ENCODE peak calls at places on chromosomes 3 and 15, in nine cellular contexts. One of them, this sample, is unnamed.

GRCh38 chr3:64427671-64428070 is 202.4 kb upstream of the PRICKLE2 start:
- DNase-seq in stimulated activated CD4-positive, alpha-beta T cell treated with anti-CD3 and anti-CD28 coated beads, Interleukin-12 subunit alpha, Interleukin-12 subunit beta, amount 100 ng/mL, for 4 hours: no peak
- DNase-seq in cardiac septum: no peak
- DNase-seq in NCI-H1092: no peak
- DNase-seq in nephron progenitor cell: no peak
- DNase-seq in stimulated activated CD8-positive, alpha-beta memory T cell treated with anti-CD3 and anti-CD28 coated beads, Interleukin-7, amount 100 ng/mL, for 1 hour: no peak
- DNase-seq in H7: no peak
- DNase-seq in activated CD4-positive, alpha-beta T cell treated with anti-CD3 and anti-CD28 coated beads, Interleukin-2, amount 50 U/mL, for 1 hour: no peak
- DNase-seq in right atrium auricular region: no peak
- DNase-seq in this sample: no peak

GRCh38 chr3:189316296-189317019 is 144.7 kb downstream of the TPRG1 start:
- DNase-seq in H7: no peak
- DNase-seq in nephron progenitor cell: no peak
- DNase-seq in stimulated activated CD4-positive, alpha-beta T cell treated with anti-CD3 and anti-CD28 coated beads, Interleukin-12 subunit alpha, Interleukin-12 subunit beta, amount 100 ng/mL, for 4 hours: no peak
- DNase-seq in stimulated activated CD8-positive, alpha-beta memory T cell treated with anti-CD3 and anti-CD28 coated beads, Interleukin-7, amount 100 ng/mL, for 1 hour: no peak
- DNase-seq in cardiac septum: no peak
- DNase-seq in right atrium auricular region: no peak
- DNase-seq in NCI-H1092: peak; percentile 46
- DNase-seq in activated CD4-positive, alpha-beta T cell treated with anti-CD3 and anti-CD28 coated beads, Interleukin-2, amount 50 U/mL, for 1 hour: no peak
- DNase-seq in this sample: no peak

GRCh38 chr3:36874351-36874874 is 70.4 kb downstream of the TRANK1 start:
- DNase-seq in stimulated activated CD8-positive, alpha-beta memory T cell treated with anti-CD3 and anti-CD28 coated beads, Interleukin-7, amount 100 ng/mL, for 1 hour: no peak
- DNase-seq in NCI-H1092: no peak
- DNase-seq in nephron progenitor cell: no peak
- DNase-seq in stimulated activated CD4-positive, alpha-beta T cell treated with anti-CD3 and anti-CD28 coated beads, Interleukin-12 subunit alpha, Interleukin-12 subunit beta, amount 100 ng/mL, for 4 hours: no peak
- DNase-seq in cardiac septum: no peak
- DNase-seq in H7: no peak
- DNase-seq in right atrium auricular region: no peak
- DNase-seq in activated CD4-positive, alpha-beta T cell treated with anti-CD3 and anti-CD28 coated beads, Interleukin-2, amount 50 U/mL, for 1 hour: no peak
- DNase-seq in this sample: no peak

GRCh38 chr15:57384024-57384423 is 7.7 kb downstream of the CGNL1 start:
- DNase-seq in H7: no peak
- DNase-seq in activated CD4-positive, alpha-beta T cell treated with anti-CD3 and anti-CD28 coated beads, Interleukin-2, amount 50 U/mL, for 1 hour: no peak
- DNase-seq in right atrium auricular region: no peak
- DNase-seq in nephron progenitor cell: no peak
- DNase-seq in stimulated activated CD8-positive, alpha-beta memory T cell treated with anti-CD3 and anti-CD28 coated beads, Interleukin-7, amount 100 ng/mL, for 1 hour: no peak
- DNase-seq in NCI-H1092: no peak
- DNase-seq in stimulated activated CD4-positive, alpha-beta T cell treated with anti-CD3 and anti-CD28 coated beads, Interleukin-12 subunit alpha, Interleukin-12 subunit beta, amount 100 ng/mL, for 4 hours: no peak
- DNase-seq in cardiac septum: no peak
- DNase-seq in this sample: no peak

GRCh38 chr3:107361633-107362032 is 15.6 kb upstream of the CCDC54 start:
- DNase-seq in stimulated activated CD4-positive, alpha-beta T cell treated with anti-CD3 and anti-CD28 coated beads, Interleukin-12 subunit alpha, Interleukin-12 subunit beta, amount 100 ng/mL, for 4 hours: no peak
- DNase-seq in activated CD4-positive, alpha-beta T cell treated with anti-CD3 and anti-CD28 coated beads, Interleukin-2, amount 50 U/mL, for 1 hour: no peak
- DNase-seq in cardiac septum: no peak
- DNase-seq in NCI-H1092: no peak
- DNase-seq in right atrium auricular region: no peak
- DNase-seq in stimulated activated CD8-positive, alpha-beta memory T cell treated with anti-CD3 and anti-CD28 coated beads, Interleukin-7, amount 100 ng/mL, for 1 hour: no peak
- DNase-seq in H7: no peak
- DNase-seq in nephron progenitor cell: no peak
- DNase-seq in this sample: no peak

GRCh38 chr3:127262533-127262932 is 25.3 kb downstream of the PRR20G start:
- DNase-seq in NCI-H1092: no peak
- DNase-seq in H7: no peak
- DNase-seq in nephron progenitor cell: no peak
- DNase-seq in stimulated activated CD8-positive, alpha-beta memory T cell treated with anti-CD3 and anti-CD28 coated beads, Interleukin-7, amount 100 ng/mL, for 1 hour: no peak
- DNase-seq in cardiac septum: no peak
- DNase-seq in activated CD4-positive, alpha-beta T cell treated with anti-CD3 and anti-CD28 coated beads, Interleukin-2, amount 50 U/mL, for 1 hour: no peak
- DNase-seq in right atrium auricular region: no peak
- DNase-seq in stimulated activated CD4-positive, alpha-beta T cell treated with anti-CD3 and anti-CD28 coated beads, Interleukin-12 subunit alpha, Interleukin-12 subunit beta, amount 100 ng/mL, for 4 hours: no peak
- DNase-seq in this sample: no peak

GRCh38 chr15:67048281-67049279 is 16.8 kb upstream of the SMAD3 start:
- DNase-seq in cardiac septum: peak; percentile 36
- DNase-seq in H7: no peak
- DNase-seq in stimulated activated CD8-positive, alpha-beta memory T cell treated with anti-CD3 and anti-CD28 coated beads, Interleukin-7, amount 100 ng/mL, for 1 hour: no peak
- DNase-seq in nephron progenitor cell: no peak
- DNase-seq in NCI-H1092: no peak
- DNase-seq in right atrium auricular region: no peak
- DNase-seq in activated CD4-positive, alpha-beta T cell treated with anti-CD3 and anti-CD28 coated beads, Interleukin-2, amount 50 U/mL, for 1 hour: no peak
- DNase-seq in stimulated activated CD4-positive, alpha-beta T cell treated with anti-CD3 and anti-CD28 coated beads, Interleukin-12 subunit alpha, Interleukin-12 subunit beta, amount 100 ng/mL, for 4 hours: no peak
- DNase-seq in this sample: no peak

GRCh38 chr3:140537075-140537474 is 140.8 kb upstream of the TRIM42 start:
- DNase-seq in right atrium auricular region: no peak
- DNase-seq in NCI-H1092: peak; percentile 53
- DNase-seq in H7: peak; percentile 1
- DNase-seq in cardiac septum: no peak
- DNase-seq in nephron progenitor cell: no peak
- DNase-seq in stimulated activated CD8-positive, alpha-beta memory T cell treated with anti-CD3 and anti-CD28 coated beads, Interleukin-7, amount 100 ng/mL, for 1 hour: no peak
- DNase-seq in activated CD4-positive, alpha-beta T cell treated with anti-CD3 and anti-CD28 coated beads, Interleukin-2, amount 50 U/mL, for 1 hour: no peak
- DNase-seq in stimulated activated CD4-positive, alpha-beta T cell treated with anti-CD3 and anti-CD28 coated beads, Interleukin-12 subunit alpha, Interleukin-12 subunit beta, amount 100 ng/mL, for 4 hours: no peak
- DNase-seq in this sample: no peak

GRCh38 chr15:27821273-27821672 is 277.8 kb downstream of the OCA2 start:
- DNase-seq in cardiac septum: no peak
- DNase-seq in stimulated activated CD8-positive, alpha-beta memory T cell treated with anti-CD3 and anti-CD28 coated beads, Interleukin-7, amount 100 ng/mL, for 1 hour: no peak
- DNase-seq in H7: no peak
- DNase-seq in NCI-H1092: no peak
- DNase-seq in activated CD4-positive, alpha-beta T cell treated with anti-CD3 and anti-CD28 coated beads, Interleukin-2, amount 50 U/mL, for 1 hour: no peak
- DNase-seq in right atrium auricular region: no peak
- DNase-seq in nephron progenitor cell: no peak
- DNase-seq in stimulated activated CD4-positive, alpha-beta T cell treated with anti-CD3 and anti-CD28 coated beads, Interleukin-12 subunit alpha, Interleukin-12 subunit beta, amount 100 ng/mL, for 4 hours: no peak
- DNase-seq in this sample: no peak

GRCh38 chr3:195834675-195835583 is 23.2 kb upstream of the MUC4 start:
- DNase-seq in stimulated activated CD8-positive, alpha-beta memory T cell treated with anti-CD3 and anti-CD28 coated beads, Interleukin-7, amount 100 ng/mL, for 1 hour: no peak
- DNase-seq in NCI-H1092: no peak
- DNase-seq in right atrium auricular region: no peak
- DNase-seq in cardiac septum: no peak
- DNase-seq in nephron progenitor cell: no peak
- DNase-seq in stimulated activated CD4-positive, alpha-beta T cell treated with anti-CD3 and anti-CD28 coated beads, Interleukin-12 subunit alpha, Interleukin-12 subunit beta, amount 100 ng/mL, for 4 hours: no peak
- DNase-seq in activated CD4-positive, alpha-beta T cell treated with anti-CD3 and anti-CD28 coated beads, Interleukin-2, amount 50 U/mL, for 1 hour: no peak
- DNase-seq in H7: no peak
- DNase-seq in this sample: no peak

GRCh38 chr3:23807161-23808015 is 1.6 kb downstream of the UBE2E1 start:
- DNase-seq in right atrium auricular region: no peak
- DNase-seq in nephron progenitor cell: no peak
- DNase-seq in stimulated activated CD4-positive, alpha-beta T cell treated with anti-CD3 and anti-CD28 coated beads, Interleukin-12 subunit alpha, Interleukin-12 subunit beta, amount 100 ng/mL, for 4 hours: no peak
- DNase-seq in activated CD4-positive, alpha-beta T cell treated with anti-CD3 and anti-CD28 coated beads, Interleukin-2, amount 50 U/mL, for 1 hour: peak; percentile 4
- DNase-seq in H7: no peak
- DNase-seq in stimulated activated CD8-positive, alpha-beta memory T cell treated with anti-CD3 and anti-CD28 coated beads, Interleukin-7, amount 100 ng/mL, for 1 hour: no peak
- DNase-seq in cardiac septum: no peak
- DNase-seq in NCI-H1092: no peak
- DNase-seq in this sample: no peak

GRCh38 chr3:122523317-122523716 is 8.6 kb upstream of the KPNA1 start:
- DNase-seq in NCI-H1092: no peak
- DNase-seq in stimulated activated CD8-positive, alpha-beta memory T cell treated with anti-CD3 and anti-CD28 coated beads, Interleukin-7, amount 100 ng/mL, for 1 hour: no peak
- DNase-seq in activated CD4-positive, alpha-beta T cell treated with anti-CD3 and anti-CD28 coated beads, Interleukin-2, amount 50 U/mL, for 1 hour: no peak
- DNase-seq in cardiac septum: no peak
- DNase-seq in stimulated activated CD4-positive, alpha-beta T cell treated with anti-CD3 and anti-CD28 coated beads, Interleukin-12 subunit alpha, Interleukin-12 subunit beta, amount 100 ng/mL, for 4 hours: no peak
- DNase-seq in H7: no peak
- DNase-seq in nephron progenitor cell: no peak
- DNase-seq in right atrium auricular region: no peak
- DNase-seq in this sample: no peak

GRCh38 chr15:55937040-55937439 is 56.4 kb downstream of the NEDD4 start:
- DNase-seq in nephron progenitor cell: no peak
- DNase-seq in stimulated activated CD8-positive, alpha-beta memory T cell treated with anti-CD3 and anti-CD28 coated beads, Interleukin-7, amount 100 ng/mL, for 1 hour: no peak
- DNase-seq in activated CD4-positive, alpha-beta T cell treated with anti-CD3 and anti-CD28 coated beads, Interleukin-2, amount 50 U/mL, for 1 hour: no peak
- DNase-seq in cardiac septum: no peak
- DNase-seq in H7: no peak
- DNase-seq in right atrium auricular region: no peak
- DNase-seq in NCI-H1092: no peak
- DNase-seq in stimulated activated CD4-positive, alpha-beta T cell treated with anti-CD3 and anti-CD28 coated beads, Interleukin-12 subunit alpha, Interleukin-12 subunit beta, amount 100 ng/mL, for 4 hours: no peak
- DNase-seq in this sample: no peak

GRCh38 chr3:171323934-171324535 is 136.2 kb downstream of the TNIK start:
- DNase-seq in stimulated activated CD4-positive, alpha-beta T cell treated with anti-CD3 and anti-CD28 coated beads, Interleukin-12 subunit alpha, Interleukin-12 subunit beta, amount 100 ng/mL, for 4 hours: no peak
- DNase-seq in H7: no peak
- DNase-seq in right atrium auricular region: no peak
- DNase-seq in stimulated activated CD8-positive, alpha-beta memory T cell treated with anti-CD3 and anti-CD28 coated beads, Interleukin-7, amount 100 ng/mL, for 1 hour: no peak
- DNase-seq in cardiac septum: no peak
- DNase-seq in activated CD4-positive, alpha-beta T cell treated with anti-CD3 and anti-CD28 coated beads, Interleukin-2, amount 50 U/mL, for 1 hour: no peak
- DNase-seq in NCI-H1092: no peak
- DNase-seq in nephron progenitor cell: no peak
- DNase-seq in this sample: no peak

GRCh38 chr15:35746121-35746520 is 200.2 kb upstream of the DPH6 start:
- DNase-seq in activated CD4-positive, alpha-beta T cell treated with anti-CD3 and anti-CD28 coated beads, Interleukin-2, amount 50 U/mL, for 1 hour: no peak
- DNase-seq in nephron progenitor cell: no peak
- DNase-seq in cardiac septum: no peak
- DNase-seq in NCI-H1092: no peak
- DNase-seq in right atrium auricular region: no peak
- DNase-seq in stimulated activated CD4-positive, alpha-beta T cell treated with anti-CD3 and anti-CD28 coated beads, Interleukin-12 subunit alpha, Interleukin-12 subunit beta, amount 100 ng/mL, for 4 hours: no peak
- DNase-seq in stimulated activated CD8-positive, alpha-beta memory T cell treated with anti-CD3 and anti-CD28 coated beads, Interleukin-7, amount 100 ng/mL, for 1 hour: no peak
- DNase-seq in H7: no peak
- DNase-seq in this sample: no peak

GRCh38 chr3:59895972-59896371 is 846.1 kb upstream of the CFAP20DC start:
- DNase-seq in cardiac septum: no peak
- DNase-seq in H7: no peak
- DNase-seq in right atrium auricular region: no peak
- DNase-seq in stimulated activated CD4-positive, alpha-beta T cell treated with anti-CD3 and anti-CD28 coated beads, Interleukin-12 subunit alpha, Interleukin-12 subunit beta, amount 100 ng/mL, for 4 hours: no peak
- DNase-seq in nephron progenitor cell: no peak
- DNase-seq in activated CD4-positive, alpha-beta T cell treated with anti-CD3 and anti-CD28 coated beads, Interleukin-2, amount 50 U/mL, for 1 hour: no peak
- DNase-seq in NCI-H1092: peak; percentile 41
- DNase-seq in stimulated activated CD8-positive, alpha-beta memory T cell treated with anti-CD3 and anti-CD28 coated beads, Interleukin-7, amount 100 ng/mL, for 1 hour: no peak
- DNase-seq in this sample: no peak

GRCh38 chr3:65438096-65438495 is 600.6 kb downstream of the MAGI1 start:
- DNase-seq in H7: no peak
- DNase-seq in nephron progenitor cell: no peak
- DNase-seq in stimulated activated CD4-positive, alpha-beta T cell treated with anti-CD3 and anti-CD28 coated beads, Interleukin-12 subunit alpha, Interleukin-12 subunit beta, amount 100 ng/mL, for 4 hours: no peak
- DNase-seq in stimulated activated CD8-positive, alpha-beta memory T cell treated with anti-CD3 and anti-CD28 coated beads, Interleukin-7, amount 100 ng/mL, for 1 hour: no peak
- DNase-seq in cardiac septum: no peak
- DNase-seq in activated CD4-positive, alpha-beta T cell treated with anti-CD3 and anti-CD28 coated beads, Interleukin-2, amount 50 U/mL, for 1 hour: no peak
- DNase-seq in right atrium auricular region: no peak
- DNase-seq in NCI-H1092: no peak
- DNase-seq in this sample: no peak

GRCh38 chr3:138479355-138479964 is 45.0 kb downstream of the ESYT3 start:
- DNase-seq in stimulated activated CD8-positive, alpha-beta memory T cell treated with anti-CD3 and anti-CD28 coated beads, Interleukin-7, amount 100 ng/mL, for 1 hour: no peak
- DNase-seq in nephron progenitor cell: peak; percentile 56
- DNase-seq in right atrium auricular region: no peak
- DNase-seq in H7: peak; percentile 76
- DNase-seq in cardiac septum: no peak
- DNase-seq in activated CD4-positive, alpha-beta T cell treated with anti-CD3 and anti-CD28 coated beads, Interleukin-2, amount 50 U/mL, for 1 hour: no peak
- DNase-seq in NCI-H1092: peak; percentile 19
- DNase-seq in stimulated activated CD4-positive, alpha-beta T cell treated with anti-CD3 and anti-CD28 coated beads, Interleukin-12 subunit alpha, Interleukin-12 subunit beta, amount 100 ng/mL, for 4 hours: no peak
- DNase-seq in this sample: no peak

GRCh38 chr3:53154731-53155320 is 6.2 kb upstream of the PRKCD start:
- DNase-seq in NCI-H1092: no peak
- DNase-seq in H7: no peak
- DNase-seq in activated CD4-positive, alpha-beta T cell treated with anti-CD3 and anti-CD28 coated beads, Interleukin-2, amount 50 U/mL, for 1 hour: no peak
- DNase-seq in nephron progenitor cell: no peak
- DNase-seq in right atrium auricular region: no peak
- DNase-seq in stimulated activated CD8-positive, alpha-beta memory T cell treated with anti-CD3 and anti-CD28 coated beads, Interleukin-7, amount 100 ng/mL, for 1 hour: no peak
- DNase-seq in cardiac septum: no peak
- DNase-seq in stimulated activated CD4-positive, alpha-beta T cell treated with anti-CD3 and anti-CD28 coated beads, Interleukin-12 subunit alpha, Interleukin-12 subunit beta, amount 100 ng/mL, for 4 hours: no peak
- DNase-seq in this sample: no peak

GRCh38 chr3:52349611-52350395 is 33.7 kb downstream of the DNAH1 start:
- DNase-seq in cardiac septum: no peak
- DNase-seq in nephron progenitor cell: no peak
- DNase-seq in activated CD4-positive, alpha-beta T cell treated with anti-CD3 and anti-CD28 coated beads, Interleukin-2, amount 50 U/mL, for 1 hour: no peak
- DNase-seq in H7: no peak
- DNase-seq in right atrium auricular region: no peak
- DNase-seq in stimulated activated CD8-positive, alpha-beta memory T cell treated with anti-CD3 and anti-CD28 coated beads, Interleukin-7, amount 100 ng/mL, for 1 hour: no peak
- DNase-seq in stimulated activated CD4-positive, alpha-beta T cell treated with anti-CD3 and anti-CD28 coated beads, Interleukin-12 subunit alpha, Interleukin-12 subunit beta, amount 100 ng/mL, for 4 hours: no peak
- DNase-seq in NCI-H1092: no peak
- DNase-seq in this sample: no peak

GRCh38 chr3:50168388-50168787 is 13.3 kb downstream of the SEMA3F start:
- DNase-seq in cardiac septum: no peak
- DNase-seq in H7: no peak
- DNase-seq in NCI-H1092: no peak
- DNase-seq in activated CD4-positive, alpha-beta T cell treated with anti-CD3 and anti-CD28 coated beads, Interleukin-2, amount 50 U/mL, for 1 hour: no peak
- DNase-seq in stimulated activated CD4-positive, alpha-beta T cell treated with anti-CD3 and anti-CD28 coated beads, Interleukin-12 subunit alpha, Interleukin-12 subunit beta, amount 100 ng/mL, for 4 hours: no peak
- DNase-seq in right atrium auricular region: no peak
- DNase-seq in nephron progenitor cell: no peak
- DNase-seq in stimulated activated CD8-positive, alpha-beta memory T cell treated with anti-CD3 and anti-CD28 coated beads, Interleukin-7, amount 100 ng/mL, for 1 hour: no peak
- DNase-seq in this sample: no peak

GRCh38 chr3:63351159-63352007 is 73.3 kb downstream of the SYNPR start:
- DNase-seq in NCI-H1092: peak; percentile 18
- DNase-seq in activated CD4-positive, alpha-beta T cell treated with anti-CD3 and anti-CD28 coated beads, Interleukin-2, amount 50 U/mL, for 1 hour: no peak
- DNase-seq in stimulated activated CD8-positive, alpha-beta memory T cell treated with anti-CD3 and anti-CD28 coated beads, Interleukin-7, amount 100 ng/mL, for 1 hour: no peak
- DNase-seq in stimulated activated CD4-positive, alpha-beta T cell treated with anti-CD3 and anti-CD28 coated beads, Interleukin-12 subunit alpha, Interleukin-12 subunit beta, amount 100 ng/mL, for 4 hours: no peak
- DNase-seq in right atrium auricular region: no peak
- DNase-seq in cardiac septum: no peak
- DNase-seq in H7: peak; percentile 44
- DNase-seq in nephron progenitor cell: peak; percentile 12
- DNase-seq in this sample: no peak

GRCh38 chr15:39273805-39274411 is 307.0 kb upstream of the THBS1 start:
- DNase-seq in cardiac septum: no peak
- DNase-seq in right atrium auricular region: no peak
- DNase-seq in nephron progenitor cell: no peak
- DNase-seq in activated CD4-positive, alpha-beta T cell treated with anti-CD3 and anti-CD28 coated beads, Interleukin-2, amount 50 U/mL, for 1 hour: no peak
- DNase-seq in stimulated activated CD8-positive, alpha-beta memory T cell treated with anti-CD3 and anti-CD28 coated beads, Interleukin-7, amount 100 ng/mL, for 1 hour: no peak
- DNase-seq in H7: no peak
- DNase-seq in stimulated activated CD4-positive, alpha-beta T cell treated with anti-CD3 and anti-CD28 coated beads, Interleukin-12 subunit alpha, Interleukin-12 subunit beta, amount 100 ng/mL, for 4 hours: no peak
- DNase-seq in NCI-H1092: peak; percentile 51
- DNase-seq in this sample: no peak

GRCh38 chr15:66803182-66803729 is 101.2 kb downstream of the SMAD6 start:
- DNase-seq in H7: peak; percentile 86
- DNase-seq in nephron progenitor cell: peak; percentile 78
- DNase-seq in cardiac septum: peak; percentile 89
- DNase-seq in activated CD4-positive, alpha-beta T cell treated with anti-CD3 and anti-CD28 coated beads, Interleukin-2, amount 50 U/mL, for 1 hour: no peak
- DNase-seq in NCI-H1092: no peak
- DNase-seq in stimulated activated CD4-positive, alpha-beta T cell treated with anti-CD3 and anti-CD28 coated beads, Interleukin-12 subunit alpha, Interleukin-12 subunit beta, amount 100 ng/mL, for 4 hours: no peak
- DNase-seq in stimulated activated CD8-positive, alpha-beta memory T cell treated with anti-CD3 and anti-CD28 coated beads, Interleukin-7, amount 100 ng/mL, for 1 hour: no peak
- DNase-seq in right atrium auricular region: peak; percentile 96
- DNase-seq in this sample: no peak